ENCODE peak calls at places on chromosomes 1 and 21, in five cellular contexts. Z, W, J, V and M are unnamed samples.

GRCh38 chr1:32771561-32772280 is 45.4 kb downstream of the YARS1 start:
- DNase-seq in V (no peak), Z (no peak), W (no peak), J (no peak), M (no peak)

GRCh38 chr1:168504064-168504837 is 39.5 kb downstream of the XCL2 start:
- DNase-seq in V (no peak), W (no peak), J (peak; percentile 66), Z (no peak), M (no peak)

GRCh38 chr1:62428351-62428750 is 8.5 kb upstream of the USP1 start:
- DNase-seq in Z (no peak), V (no peak), J (no peak), W (no peak), M (no peak)

GRCh38 chr1:204989266-204990058 is 53.5 kb upstream of the CNTN2 start:
- DNase-seq in V (peak; percentile 96), Z (peak; percentile 61), J (peak; percentile 63), W (no peak), M (no peak)

GRCh38 chr1:88729297-88729696 is 45.2 kb downstream of the PKN2 start:
- DNase-seq in W (no peak), V (no peak), J (no peak), Z (no peak), M (no peak)

GRCh38 chr1:47334765-47335435 is 1.3 kb downstream of the CMPK1 start:
- DNase-seq in Z (no peak), W (no peak), J (no peak), V (no peak), M (no peak)

GRCh38 chr1:31648633-31649032 is 4.0 kb upstream of the PEF1 start:
- DNase-seq in Z (no peak), W (no peak), J (no peak), V (no peak), M (no peak)

GRCh38 chr21:34877485-34878128 is 171.5 kb downstream of the RUNX1 start:
- DNase-seq in Z (no peak), W (no peak), V (no peak), J (no peak), M (no peak)

DNA sequence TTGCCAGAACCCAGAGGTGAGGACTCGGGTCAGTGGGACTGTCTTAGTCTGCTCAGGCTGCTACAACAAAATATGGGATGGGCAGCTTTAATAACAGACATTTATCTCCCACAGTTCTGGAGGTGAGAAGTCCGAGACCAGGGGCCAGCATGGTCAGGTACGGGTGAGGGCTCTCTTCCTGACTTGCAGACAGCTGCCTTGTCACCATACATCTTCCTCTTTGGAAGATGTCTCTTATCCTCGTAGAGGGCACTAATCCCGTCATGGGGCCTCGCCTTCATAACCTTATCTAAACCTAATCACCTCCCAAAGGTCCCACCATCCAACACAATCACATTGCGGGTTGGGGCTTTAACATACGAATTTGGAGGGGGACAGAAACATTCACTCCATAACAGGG is 51.9 kb downstream of the GLUL start:
- DNase-seq in W (no peak), J (no peak), V (no peak), Z (no peak), M (no peak)
- H3K4me3 ChIP-seq in W (no peak overlapping the region), J (no peak overlapping the region), V (no peak overlapping the region), Z (no peak overlapping the region), M (no peak overlapping the region)

DNA sequence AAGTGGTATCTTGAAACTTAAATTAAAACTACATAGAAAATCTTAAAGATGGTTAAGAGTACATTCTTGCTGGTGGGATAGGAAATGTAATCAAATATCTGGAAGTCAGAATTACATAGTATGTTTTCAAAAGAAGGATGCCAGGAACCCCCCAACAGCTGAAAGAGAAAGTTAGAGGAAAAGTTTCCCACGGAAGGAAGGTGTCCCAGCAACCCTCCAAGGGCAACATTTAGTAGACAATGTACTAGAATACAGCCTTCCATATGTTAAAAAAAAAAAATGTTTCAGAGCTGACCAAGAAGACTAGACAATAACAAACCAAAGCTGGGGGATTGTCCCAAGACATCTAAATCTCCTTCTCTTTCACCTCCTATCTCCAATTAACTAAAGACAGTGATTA is 2.2 kb downstream of the DEDD start:
- DNase-seq in W (no peak), V (no peak), Z (no peak), J (no peak), M (no peak)
- H3K4me3 ChIP-seq in W (no peak overlapping the region), V (no peak overlapping the region), Z (peak overlapping the region; percentile 5), J (no peak overlapping the region), M (no peak overlapping the region)

GRCh38 chr1:154866257-154866994 is 3.7 kb downstream of the KCNN3 start:
- DNase-seq in J (no peak), Z (no peak), V (no peak), W (no peak), M (no peak)
- H3K4me3 ChIP-seq in J (no peak overlapping the region), Z (peak overlapping the region; percentile 71), V (no peak overlapping the region), W (peak overlapping the region; percentile 60), M (no peak overlapping the region)

GRCh38 chr1:1613509-1614082 is 1.7 kb upstream of the MIB2 start:
- DNase-seq in J (no peak), V (no peak), W (no peak), Z (no peak), M (no peak)
- H3K4me3 ChIP-seq in J (no peak overlapping the region), V (no peak overlapping the region), W (no peak overlapping the region), Z (peak overlapping the region; percentile 82), M (no peak overlapping the region)

DNA sequence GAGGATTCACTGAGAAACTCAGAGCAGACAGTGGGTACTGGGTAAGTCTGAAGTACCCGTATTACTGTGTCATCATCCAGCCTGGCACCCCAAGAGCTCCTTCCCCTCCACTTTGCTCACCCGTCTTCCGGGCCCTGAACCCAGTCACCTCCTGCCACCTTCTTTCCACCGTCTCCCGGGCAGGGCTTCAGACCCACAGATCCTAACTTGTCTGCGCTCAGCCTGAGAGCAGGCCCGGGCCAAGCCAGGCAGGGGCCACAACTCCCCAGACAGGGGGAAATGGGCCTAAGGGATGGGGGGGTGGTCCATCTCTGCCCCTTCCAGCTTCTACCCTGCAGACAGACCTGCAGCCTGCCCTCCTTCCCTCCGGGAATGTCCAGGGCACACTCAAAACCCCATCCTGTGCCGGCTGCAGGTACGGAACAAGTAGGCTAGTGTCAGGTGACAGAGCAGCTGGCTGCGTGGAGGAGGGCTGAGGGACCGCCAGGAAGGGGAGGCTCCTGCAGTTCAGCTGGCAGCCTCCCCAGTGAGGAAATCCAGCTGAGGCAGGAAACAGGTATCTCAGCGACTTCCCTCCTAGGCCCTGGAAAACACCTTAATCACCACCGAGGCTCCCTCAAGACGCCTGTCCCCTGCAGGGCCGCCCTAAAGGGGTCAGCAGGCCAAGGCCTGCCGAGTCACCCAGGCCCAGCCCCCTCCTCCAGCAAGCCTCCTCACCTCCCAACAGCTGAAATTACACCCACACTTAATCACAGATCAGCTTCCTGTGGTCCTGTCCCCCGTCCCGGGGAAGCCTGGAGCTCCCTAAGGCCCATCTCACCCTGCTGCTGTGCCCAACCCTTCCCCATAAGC is 3.5 kb downstream of the HSPG2 start:
- DNase-seq in Z (peak; percentile 77), V (no peak), W (no peak), J (peak; percentile 76), M (no peak)
- H3K4me3 ChIP-seq in Z (peak overlapping the region; percentile 75), V (peak overlapping the region; percentile 26), W (no peak overlapping the region), J (peak overlapping the region; percentile 45), M (peak overlapping the region; percentile 19)